ENCODE peak calls at places on chromosomes 4 and X, in six cellular contexts. D, U, L, K, G and O are unnamed samples.

GRCh38 chrX:23773601-23774175 is 9.3 kb upstream of the SAT1 start:
- DNase-seq in D (no peak), U (no peak), L (no peak), K (no peak), G (no peak), O (peak)

GRCh38 chr4:43189741-43190140 is 297.2 kb downstream of the GRXCR1 start:
- DNase-seq in D (no peak), U (no peak), L (no peak), K (no peak), G (no peak), O (no peak)

GRCh38 chrX:41922694-41923171 is 621 bp downstream of the CASK start:
- DNase-seq in D (no peak), U (peak), L (peak), K (peak), G (peak), O (peak)

GRCh38 chr4:21656832-21657231 is 291.7 kb downstream of the KCNIP4 start:
- DNase-seq in D (no peak), U (no peak), L (peak), K (no peak), G (no peak), O (no peak)

GRCh38 chr4:185082549-185082948 is 60.5 kb upstream of the SLC25A4 start:
- DNase-seq in D (no peak), U (no peak), L (no peak), K (no peak), G (no peak), O (no peak)

GRCh38 chrX:119251381-119251780 is 15.3 kb downstream of the PGRMC1 start:
- DNase-seq in D (no peak), U (no peak), L (no peak), K (no peak), G (no peak), O (no peak)

GRCh38 chr4:43757147-43757546 is 691.5 kb downstream of the KCTD8 start:
- DNase-seq in D (peak), U (no peak), L (no peak), K (no peak), G (no peak), O (no peak)

GRCh38 chr4:138696771-138697170 is 318.8 kb upstream of the NOCT start:
- DNase-seq in D (no peak), U (no peak), L (no peak), K (no peak), G (no peak), O (no peak)

GRCh38 chr4:24057915-24058559 is 168.2 kb upstream of the PPARGC1A start:
- DNase-seq in D (no peak), U (no peak), L (no peak), K (no peak), G (no peak), O (no peak)

GRCh38 chrX:151543706-151544105 is 19.8 kb upstream of the PASD1 start:
- DNase-seq in D (no peak), U (no peak), L (no peak), K (no peak), G (no peak), O (no peak)

GRCh38 chr4:7652006-7652405 is 217.3 kb upstream of the PSAPL1 start:
- DNase-seq in D (no peak), U (no peak), L (no peak), K (no peak), G (no peak), O (no peak)

GRCh38 chrX:70422886-70423336 is at the start of gene GDPD2:
- DNase-seq in D (peak), U (no peak), L (no peak), K (no peak), G (peak), O (no peak)